ENCODE peak calls at places on chromosomes 5 and 9, in seven cellular contexts. E is AG10803; H is brain microvascular endothelial cell; M is breast epithelium; B is CD8-positive, alpha-beta T cell; C is fibroblast of lung; G is fibroblast of mammary gland. F is an unnamed sample.
A peak's percentile ranks its signal among the peaks of the same experiment; 100 is the strongest.

GRCh38 chr9:137303893-137304382 is 1.9 kb upstream of the NRARP start:
- DNase-seq in G (no peak), C (no peak), H (no peak), M (no peak), B (no peak), E (no peak), F (no peak)

GRCh38 chr5:39256472-39256871 is 37.1 kb upstream of the FYB1 start:
- DNase-seq in M (no peak), C (peak; percentile 75), B (no peak), E (peak; percentile 67), H (peak; percentile 57), G (peak; percentile 86), F (peak; percentile 31)

GRCh38 chr5:138033275-138033808 is 463 bp upstream of the FAM13B start:
- DNase-seq in C (peak; percentile 8), G (no peak), H (no peak), M (no peak), E (no peak), B (no peak), F (no peak)

GRCh38 chr9:138023394-138024124 is 146.0 kb downstream of the CACNA1B start:
- DNase-seq in G (no peak), B (no peak), E (no peak), M (peak; percentile 41), C (no peak), H (no peak), F (no peak)

GRCh38 chr5:51388488-51389325 is 5.5 kb downstream of the ISL1 start:
- DNase-seq in C (no peak), B (no peak), E (no peak), G (no peak), M (no peak), H (no peak), F (no peak)

GRCh38 chr9:136051568-136052432 is 43.3 kb downstream of the NACC2 start:
- DNase-seq in C (peak; percentile 94), G (peak; percentile 87), H (peak; percentile 90), E (peak; percentile 97), B (no peak), M (peak; percentile 80), F (peak; percentile 93)

GRCh38 chr5:132183723-132184122 is 43.9 kb downstream of the P4HA2 start:
- DNase-seq in M (no peak), G (peak; percentile 40), E (no peak), B (no peak), H (peak; percentile 14), C (no peak), F (no peak)

GRCh38 chr5:179264641-179265528 is 80.4 kb downstream of the ADAMTS2 start:
- DNase-seq in G (no peak), M (peak; percentile 50), H (no peak), E (no peak), C (no peak), B (no peak), F (no peak)

GRCh38 chr9:73149371-73150067 is 2.1 kb upstream of the ANXA1 start:
- DNase-seq in G (peak; percentile 89), M (no peak), C (peak; percentile 91), E (peak; percentile 86), H (peak; percentile 83), B (no peak), F (peak; percentile 52)

GRCh38 chr9:35431467-35431866 is 58.4 kb upstream of the RUSC2 start:
- DNase-seq in M (no peak), G (peak; percentile 11), E (no peak), B (no peak), H (no peak), C (no peak), F (no peak)

GRCh38 chr9:27292646-27293045 is 4.3 kb downstream of the EQTN start:
- DNase-seq in G (peak; percentile 92), E (peak; percentile 88), M (no peak), C (no peak), H (no peak), B (no peak), F (no peak)

GRCh38 chr9:27151693-27152397 is 42.8 kb downstream of the TEK start:
- DNase-seq in M (no peak), C (peak; percentile 47), B (no peak), E (peak; percentile 86), H (peak; percentile 44), G (peak; percentile 49), F (no peak)

GRCh38 chr5:39360483-39361071 is 3.7 kb downstream of the C9 start:
- DNase-seq in M (no peak), C (no peak), E (no peak), G (no peak), H (no peak), B (no peak), F (no peak)

GRCh38 chr5:165630211-165630866 is 2124.9 kb downstream of the MAT2B start:
- DNase-seq in B (no peak), G (peak; percentile 56), E (peak; percentile 9), M (no peak), C (peak; percentile 83), H (peak; percentile 12), F (no peak)

GRCh38 chr5:86155763-86156162 is 462.0 kb upstream of the COX7C start:
- DNase-seq in G (no peak), E (no peak), M (no peak), H (no peak), C (no peak), B (no peak), F (no peak)

GRCh38 chr5:76099286-76099702 is 16.1 kb downstream of the SV2C start:
- DNase-seq in B (no peak), E (no peak), C (no peak), M (no peak), H (no peak), G (no peak), F (no peak)

GRCh38 chr5:68354315-68354714 is 138.8 kb downstream of the PIK3R1 start:
- DNase-seq in G (no peak), H (no peak), B (no peak), C (no peak), M (no peak), E (no peak), F (no peak)

GRCh38 chr5:170625221-170626165 is 121.7 kb downstream of the KCNIP1 start:
- DNase-seq in C (no peak), E (no peak), H (no peak), B (no peak), M (no peak), G (no peak), F (no peak)

GRCh38 chr5:179150011-179150410 is 89.8 kb downstream of the ZNF354C start:
- DNase-seq in H (no peak), G (no peak), M (no peak), E (no peak), B (no peak), C (no peak), F (no peak)

GRCh38 chr9:132651259-132651658 is 18.5 kb downstream of the DDX31 start:
- DNase-seq in M (no peak), C (peak; percentile 99), G (peak; percentile 98), H (peak; percentile 93), E (peak; percentile 64), B (no peak), F (no peak)
- TF ChIP-seq CTCF in M (peak; percentile 20), C (peak; percentile 72), G (peak; percentile 76), H (peak; percentile 81), E (peak; percentile 70), B (no peak), F (peak; percentile 69)

GRCh38 chr5:55601209-55601618 is 66.5 kb upstream of the PLPP1 start:
- DNase-seq in M (peak; percentile 67), C (peak; percentile 97), G (peak; percentile 94), E (peak; percentile 91), B (no peak), H (peak; percentile 81), F (no peak)
- H3K4me3 ChIP-seq in M (no peak overlapping the region), C (no peak overlapping the region), G (no peak overlapping the region), E (peak overlapping the region; percentile 15), B (no peak overlapping the region), H (no peak overlapping the region), F (no peak overlapping the region)

GRCh38 chr5:65876496-65876895 is 49.9 kb upstream of the ERBIN start:
- DNase-seq in B (no peak), H (no peak), E (peak; percentile 70), M (no peak), C (no peak), G (no peak), F (no peak)
- TF ChIP-seq CTCF in B (no peak), H (no peak), E (no peak), M (no peak), C (no peak), G (no peak), F (no peak)

DNA sequence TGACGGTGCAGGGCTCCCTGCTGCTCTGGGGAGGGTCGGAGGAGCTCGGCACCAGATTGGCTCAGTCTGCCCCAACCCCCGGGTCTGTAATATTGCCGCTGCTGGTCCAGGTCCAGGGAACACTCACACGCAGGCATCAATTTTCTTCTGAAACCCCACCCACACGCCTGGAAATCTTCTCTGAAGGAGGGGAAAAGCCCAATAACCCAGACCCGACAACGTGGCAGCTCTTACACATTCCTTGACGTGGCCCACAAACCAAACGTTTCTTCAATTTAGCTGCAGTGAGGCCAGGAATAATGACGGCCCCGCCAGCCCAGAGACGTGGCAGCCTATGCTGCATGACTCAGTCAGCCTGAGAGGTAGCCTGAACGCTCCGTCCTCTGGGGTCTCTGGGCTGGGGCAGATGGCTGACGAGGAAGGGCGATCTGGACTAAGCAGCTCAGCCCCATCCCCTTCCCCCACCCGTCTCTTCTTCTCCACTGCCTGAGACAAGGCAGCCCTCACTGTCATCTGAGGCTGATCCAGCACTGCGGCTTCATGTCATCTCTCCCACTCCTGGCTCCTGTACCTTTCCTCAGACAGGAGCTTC is 9.9 kb upstream of the SPARC start:
- DNase-seq in E (peak; percentile 100), B (no peak), G (peak; percentile 100), H (peak; percentile 98), C (peak; percentile 99), M (no peak), F (peak; percentile 99)
- H3K4me3 ChIP-seq in E (peak overlapping the region; percentile 55), B (no peak overlapping the region), G (peak overlapping the region; percentile 3), H (no peak overlapping the region), C (peak overlapping the region; percentile 19), M (no peak overlapping the region), F (no peak overlapping the region)

DNA sequence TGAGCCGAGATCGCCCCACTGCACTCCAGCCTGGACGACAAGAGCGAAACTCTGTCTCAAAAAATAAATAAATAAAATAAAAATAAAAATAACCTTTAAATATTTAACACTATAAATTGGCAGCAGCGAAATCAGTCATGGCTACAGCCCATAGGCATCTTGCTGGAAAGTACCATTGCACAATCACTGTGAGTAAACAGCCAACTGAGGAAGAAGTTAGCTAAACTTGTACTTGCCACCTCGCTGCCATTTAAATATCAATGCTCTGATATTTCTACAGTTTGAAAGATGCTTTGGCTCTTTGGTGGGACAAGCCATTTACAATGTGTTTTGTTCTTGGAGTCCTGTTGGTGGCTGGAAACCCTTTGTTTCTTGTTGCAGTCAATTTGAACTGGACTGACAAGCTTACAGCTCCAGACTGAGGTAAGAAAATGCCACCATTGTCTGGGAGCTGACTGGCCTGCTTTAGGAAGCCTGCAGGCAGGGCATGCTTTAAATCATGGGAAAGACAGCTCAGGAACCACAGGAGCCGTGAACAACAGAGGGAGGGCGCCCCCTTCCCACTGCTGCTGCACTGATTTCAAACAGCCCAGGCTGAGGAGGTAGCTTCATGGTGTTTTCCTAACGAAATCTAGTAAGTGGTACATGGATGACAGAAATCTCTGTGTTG is 322.8 kb upstream of the RFX3 start:
- DNase-seq in M (no peak), C (peak; percentile 23), E (no peak), H (no peak), B (no peak), G (peak; percentile 40), F (no peak)
- TF ChIP-seq CTCF in M (peak; percentile 41), C (no peak), E (no peak), H (peak; percentile 50), B (no peak), G (no peak), F (no peak)

GRCh38 chr5:150146862-150147579 is 8.6 kb downstream of the PDGFRB start:
- DNase-seq in B (no peak), H (no peak), M (no peak), E (no peak), C (no peak), G (no peak), F (no peak)
- H3K4me3 ChIP-seq in B (no peak overlapping the region), H (no peak overlapping the region), M (no peak overlapping the region), E (no peak overlapping the region), C (no peak overlapping the region), G (no peak overlapping the region), F (no peak overlapping the region)

F was measured in AG04449.